ENCODE peak calls at places on chromosomes 3 and 15, in five cellular contexts. N is body of pancreas, S is IMR-90, Q is adrenal gland, Y is H1. F is an unnamed sample.
A peak's percentile ranks its signal among the peaks of the same experiment; 100 is the strongest.

GRCh38 chr15:65318870-65319356 is 14.4 kb downstream of the RNU5B-1 start:
- DNase-seq in Q (peak; percentile 76), Y (peak; percentile 90), S (peak; percentile 70), N (peak; percentile 86), F (peak; percentile 71)

GRCh38 chr3:184716652-184717607 is 5.1 kb upstream of the MAGEF1 start:
- DNase-seq in S (peak; percentile 72), Y (peak; percentile 60), N (no peak), Q (peak; percentile 21), F (no peak)

GRCh38 chr3:13565581-13566461 is 16.9 kb downstream of the FBLN2 start:
- DNase-seq in S (no peak), Y (no peak), Q (no peak), N (no peak), F (no peak)

GRCh38 chr3:10709110-10709781 is 106.8 kb upstream of the SLC6A11 start:
- DNase-seq in Y (no peak), Q (no peak), S (no peak), N (no peak), F (no peak)

GRCh38 chr3:58237940-58238681 is 519 bp downstream of the ABHD6 start:
- DNase-seq in N (peak; percentile 64), Y (peak; percentile 69), Q (peak; percentile 80), S (peak; percentile 21), F (no peak)

GRCh38 chr3:40309925-40310635 is 573 bp downstream of the EIF1B start:
- DNase-seq in Y (peak; percentile 76), S (peak; percentile 41), Q (peak; percentile 63), N (peak; percentile 46), F (no peak)

GRCh38 chr3:98032881-98033280 is 2.2 kb downstream of the GABRR3 start:
- DNase-seq in N (no peak), Y (no peak), S (no peak), Q (no peak), F (no peak)

GRCh38 chr3:354433-354832 is 157.9 kb downstream of the CHL1 start:
- DNase-seq in N (peak; percentile 28), Q (peak; percentile 27), Y (peak; percentile 63), S (peak; percentile 64), F (peak; percentile 29)

GRCh38 chr3:73637042-73637441 is 12.3 kb upstream of the PDZRN3 start:
- DNase-seq in N (no peak), Y (no peak), Q (peak; percentile 18), S (peak; percentile 55), F (no peak)

GRCh38 chr3:114675104-114675503 is 381.3 kb downstream of the TIGIT start:
- DNase-seq in Q (no peak), S (peak; percentile 6), N (no peak), Y (no peak), F (no peak)

GRCh38 chr15:88654430-88655102 is 15.8 kb downstream of the ISG20 start:
- DNase-seq in Y (peak; percentile 33), N (no peak), S (no peak), Q (no peak), F (no peak)

GRCh38 chr15:42576040-42576594 is 711 bp downstream of the STARD9 start:
- DNase-seq in N (no peak), S (no peak), Y (no peak), Q (no peak), F (no peak)

GRCh38 chr3:161913786-161914389 is 417.3 kb downstream of the OTOL1 start:
- DNase-seq in Y (no peak), Q (no peak), S (peak; percentile 71), N (no peak), F (no peak)

GRCh38 chr3:134072881-134073582 is 43.3 kb upstream of the SLCO2A1 start:
- DNase-seq in S (no peak), N (no peak), Q (no peak), Y (no peak), F (no peak)

GRCh38 chr3:69020424-69020823 is 6.9 kb upstream of the EOGT start:
- DNase-seq in Y (no peak), Q (no peak), N (no peak), S (no peak), F (no peak)

GRCh38 chr3:119643528-119643927 is 16.9 kb downstream of the POPDC2 start:
- DNase-seq in Q (no peak), N (no peak), S (peak; percentile 87), Y (no peak), F (no peak)

GRCh38 chr3:71031151-71031550 is 552.4 kb downstream of the FOXP1 start:
- DNase-seq in S (no peak), N (no peak), Y (no peak), Q (no peak), F (no peak)
- H3K27ac ChIP-seq in S (no peak overlapping the region), N (no peak overlapping the region), Y (no peak overlapping the region), Q (no peak overlapping the region), F (peak overlapping the region; percentile 81)

GRCh38 chr15:40357246-40357645 is 773 bp upstream of the DISP2 start:
- DNase-seq in S (no peak), N (no peak), Y (no peak), Q (no peak), F (no peak)
- H3K27me3 ChIP-seq in S (peaks cover 26% of the 10 kb centered on the region), N (no peaks in the 10 kb centered on the region), Y (peaks cover 7% of the 10 kb centered on the region), Q (no peaks in the 10 kb centered on the region), F (no peaks in the 10 kb centered on the region)

GRCh38 chr3:42780892-42781700 is 8.0 kb upstream of the CCDC13 start:
- DNase-seq in Y (no peak), N (no peak), S (peak; percentile 80), Q (peak; percentile 22), F (peak; percentile 37)
- TF ChIP-seq POLR2A in Y (no peak), N (no peak), S (no peak), Q (no peak), F (no peak)

DNA sequence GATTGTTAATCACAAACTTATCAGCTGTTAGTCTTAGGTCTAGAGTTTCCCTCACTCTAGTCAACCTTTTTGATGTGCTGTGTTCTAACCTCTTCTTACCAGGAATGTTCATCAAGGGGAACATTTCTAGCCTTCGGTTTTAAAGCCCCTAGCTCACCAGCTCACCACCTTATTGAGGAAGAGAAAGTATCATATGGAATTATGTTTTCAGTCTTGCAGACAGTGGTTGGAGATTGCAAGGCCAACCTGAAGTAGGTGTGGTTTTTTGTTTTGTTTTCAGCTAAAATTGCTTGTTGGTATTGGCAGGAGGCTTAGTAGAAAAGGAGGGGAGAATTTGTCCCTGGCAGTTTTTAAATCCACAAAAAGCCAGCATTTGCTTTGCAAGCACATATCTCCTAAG is 48.4 kb upstream of the CCDC80 start:
- DNase-seq in Y (no peak), Q (no peak), S (no peak), N (no peak), F (no peak)
- H3K27ac ChIP-seq in Y (no peak overlapping the region), Q (no peak overlapping the region), S (no peak overlapping the region), N (no peak overlapping the region), F (no peak overlapping the region)

GRCh38 chr3:30292192-30292893 is 314.1 kb upstream of the TGFBR2 start:
- DNase-seq in Y (no peak), N (no peak), Q (no peak), S (peak; percentile 51), F (no peak)
- H3K27me3 ChIP-seq in Y (no peaks in the 10 kb centered on the region), N (no peaks in the 10 kb centered on the region), Q (no peaks in the 10 kb centered on the region), S (no peaks in the 10 kb centered on the region), F (no peaks in the 10 kb centered on the region)